ENCODE peak calls at places on chromosomes 12 and 14, in eight cellular contexts. S is GM23248, O is mammary epithelial cell, P is brain microvascular endothelial cell, A is endodermal cell, Z is fibroblast of the aortic adventitia, T is lung, F is colonic mucosa. V is an unnamed sample.

GRCh38 chr14:68598621-68599447 is 194.0 kb downstream of the ZFP36L1 start:
- DNase-seq in F (peak; percentile 72), T (peak; percentile 69), P (peak; percentile 84), S (peak; percentile 79), O (peak; percentile 94), Z (peak; percentile 96), A (no peak), V (peak; percentile 37)

GRCh38 chr12:49347307-49348237 is 884 bp downstream of the DNAJC22 start:
- DNase-seq in A (peak; percentile 98), O (no peak), Z (peak; percentile 70), T (peak; percentile 70), P (peak; percentile 82), S (peak; percentile 84), F (peak; percentile 93), V (no peak)

GRCh38 chr12:2776129-2776806 is 18.5 kb upstream of the FKBP4 start:
- DNase-seq in P (no peak), Z (no peak), S (no peak), F (no peak), T (no peak), O (no peak), A (no peak), V (no peak)

GRCh38 chr12:114967187-114967586 is 283.2 kb upstream of the TBX3 start:
- DNase-seq in Z (no peak), F (no peak), A (peak; percentile 54), T (no peak), S (no peak), O (no peak), P (no peak), V (no peak)

GRCh38 chr12:121465921-121466799 is 66.2 kb downstream of the RNF34 start:
- DNase-seq in Z (no peak), S (peak; percentile 57), T (no peak), P (no peak), A (peak; percentile 77), O (peak; percentile 19), F (no peak), V (no peak)

GRCh38 chr12:49730568-49731101 is 10.7 kb upstream of the TMBIM6 start:
- DNase-seq in S (peak; percentile 52), F (no peak), A (no peak), P (no peak), O (no peak), T (no peak), Z (peak; percentile 39), V (no peak)

GRCh38 chr12:6684609-6685008 is 4.6 kb downstream of the ZNF384 start:
- DNase-seq in F (peak; percentile 49), S (peak; percentile 59), O (no peak), Z (no peak), P (no peak), A (peak; percentile 74), T (no peak), V (no peak)

GRCh38 chr12:18752280-18752920 is 14.5 kb downstream of the CAPZA3 start:
- DNase-seq in T (no peak), S (peak; percentile 90), P (peak; percentile 97), O (no peak), Z (peak; percentile 98), A (peak; percentile 96), F (no peak), V (peak; percentile 89)

GRCh38 chr12:15701212-15701611 is 88.0 kb downstream of the EPS8 start:
- DNase-seq in F (no peak), P (peak; percentile 46), T (no peak), A (no peak), O (peak; percentile 52), Z (peak; percentile 50), S (peak; percentile 67), V (no peak)

GRCh38 chr14:30558675-30559555 is at the start of gene G2E3:
- DNase-seq in F (peak; percentile 95), T (peak; percentile 91), P (peak; percentile 74), O (peak; percentile 80), A (peak; percentile 95), S (peak; percentile 95), Z (peak; percentile 80), V (no peak)

GRCh38 chr12:46209914-46210834 is 58.7 kb downstream of the SLC38A1 start:
- DNase-seq in P (no peak), S (no peak), T (peak; percentile 69), O (peak; percentile 96), F (peak; percentile 35), Z (peak; percentile 49), A (peak; percentile 57), V (no peak)

GRCh38 chr12:89707623-89707991 is 1.0 kb downstream of the ATP2B1 start:
- DNase-seq in S (peak; percentile 44), O (peak; percentile 14), Z (no peak), A (peak; percentile 88), P (no peak), T (no peak), F (peak; percentile 35), V (no peak)

GRCh38 chr14:70663707-70664179 is 22.0 kb downstream of the TTC9 start:
- DNase-seq in O (no peak), S (peak; percentile 55), Z (peak; percentile 32), T (no peak), A (no peak), P (no peak), F (no peak), V (peak; percentile 4)

GRCh38 chr14:70666364-70666691 is 24.6 kb downstream of the TTC9 start:
- DNase-seq in O (no peak), A (no peak), P (no peak), Z (no peak), F (no peak), S (peak; percentile 10), T (no peak), V (no peak)

GRCh38 chr14:70662816-70663215 is 21.1 kb downstream of the TTC9 start:
- DNase-seq in S (no peak), T (no peak), Z (no peak), P (no peak), A (no peak), O (no peak), F (no peak), V (no peak)

GRCh38 chr14:70665448-70666363 is 24.0 kb downstream of the TTC9 start:
- DNase-seq in F (peak; percentile 81), O (peak; percentile 79), S (peak; percentile 49), A (peak; percentile 72), T (peak; percentile 78), Z (no peak), P (no peak), V (no peak)

DNA sequence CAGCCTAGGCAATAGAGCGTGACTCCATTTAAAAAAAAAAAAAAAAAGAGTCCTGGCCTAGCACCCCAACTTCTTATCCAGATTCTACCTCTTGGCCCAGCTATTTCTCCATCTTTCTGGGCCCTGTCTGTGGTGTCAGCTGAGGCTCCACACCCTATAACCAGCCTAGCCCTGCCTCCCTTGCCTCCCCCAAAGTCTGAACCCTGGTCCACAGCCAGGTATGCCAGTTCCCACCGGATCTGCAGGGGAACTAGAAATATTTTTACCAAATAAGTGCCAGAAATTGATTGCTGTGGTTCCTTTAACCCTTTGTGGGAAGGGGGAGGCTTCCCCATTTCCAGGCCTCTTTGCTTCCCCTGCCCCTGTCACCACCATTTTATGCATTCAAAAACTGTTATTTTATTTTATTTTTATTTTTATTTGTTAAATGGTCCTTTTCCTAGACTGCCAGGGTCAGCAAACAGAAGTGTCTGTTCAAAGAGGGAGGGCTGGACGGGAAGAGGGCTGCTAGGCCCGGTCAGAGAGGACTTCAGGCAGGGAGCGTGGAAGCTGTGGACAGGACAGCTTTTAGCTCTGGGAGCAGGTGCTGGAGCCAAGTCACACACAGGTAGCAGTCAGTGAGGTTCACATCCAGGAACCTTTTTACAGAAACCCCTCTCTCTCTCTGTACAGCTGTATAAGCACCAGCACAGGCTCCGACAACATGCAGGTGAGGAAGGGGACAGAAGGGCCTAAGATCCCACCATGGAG is 23.2 kb downstream of the TTC9 start:
- DNase-seq in T (no peak), P (no peak), A (no peak), O (no peak), F (no peak), Z (no peak), S (no peak), V (no peak)
- H3K4me3 ChIP-seq in T (no peak overlapping the region), P (no peak overlapping the region), A (no peak overlapping the region), O (no peak overlapping the region), F (no peak overlapping the region), Z (no peak overlapping the region), S (no peak overlapping the region), V (no peak overlapping the region)

DNA sequence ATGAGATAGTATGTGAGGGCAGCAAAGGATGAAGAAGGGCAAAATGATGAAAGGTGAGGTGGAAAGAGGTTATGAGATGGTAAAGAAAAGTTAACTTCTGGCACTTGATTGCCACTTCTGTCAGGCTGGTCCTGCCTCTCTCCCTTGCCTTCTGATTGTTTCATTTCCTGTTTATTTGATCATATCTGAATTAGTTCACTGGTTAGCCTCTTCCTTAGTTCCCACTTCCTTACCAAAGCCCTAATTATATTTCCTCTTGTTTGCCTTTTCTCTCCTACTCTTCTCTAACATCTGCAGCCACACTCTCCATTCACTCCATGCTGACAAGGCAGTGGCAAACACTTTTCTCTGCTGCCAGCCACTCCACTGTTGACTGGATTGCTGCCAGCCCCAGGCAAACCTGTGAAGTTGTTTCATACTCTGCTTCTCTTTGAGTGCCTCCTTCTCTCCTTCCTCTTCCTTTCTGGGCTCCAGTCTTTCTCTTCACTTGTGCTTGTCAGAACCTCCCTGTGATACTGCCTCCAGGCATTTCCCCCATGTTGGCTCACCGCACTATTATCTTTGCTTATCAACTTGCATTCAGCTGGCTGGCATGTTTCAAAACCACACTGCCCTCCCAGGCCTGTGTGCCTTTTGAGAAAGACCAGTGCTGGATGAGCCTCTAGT is 8.1 kb downstream of the PNP start:
- DNase-seq in P (peak; percentile 83), F (no peak), O (peak; percentile 44), T (peak; percentile 64), A (no peak), S (peak; percentile 39), Z (peak; percentile 92), V (no peak)
- H3K4me3 ChIP-seq in P (no peak overlapping the region), F (no peak overlapping the region), O (no peak overlapping the region), T (no peak overlapping the region), A (no peak overlapping the region), S (no peak overlapping the region), Z (no peak overlapping the region), V (no peak overlapping the region)

DNA sequence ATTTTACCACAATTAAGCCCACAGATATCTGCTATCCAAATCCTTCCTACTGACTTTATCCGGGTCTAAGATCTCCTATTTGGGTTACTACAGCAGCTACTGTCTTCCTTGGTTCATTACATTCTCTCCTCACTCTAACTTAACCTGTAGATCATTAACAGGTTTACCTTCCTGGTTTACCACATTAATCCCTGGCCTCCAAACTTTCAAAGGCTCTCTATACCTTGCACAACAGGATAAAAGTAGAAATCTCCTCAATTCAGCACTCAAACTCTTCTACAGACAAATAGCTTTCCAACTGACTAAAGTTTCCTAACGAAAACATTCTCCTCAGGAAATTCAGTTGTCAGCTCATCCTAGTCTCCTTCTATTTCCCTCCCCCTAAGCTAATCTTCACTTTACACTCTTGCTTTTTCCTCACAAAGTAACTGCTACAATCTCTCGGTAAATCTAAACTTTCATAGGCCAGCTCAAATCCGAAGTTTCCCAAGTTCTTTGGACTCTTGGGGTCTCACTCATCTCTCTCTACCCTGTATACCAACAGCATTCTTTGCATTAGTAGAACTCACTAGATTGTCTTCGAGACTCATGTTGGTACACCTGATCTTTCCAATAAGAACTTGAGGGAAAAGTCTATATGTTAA is 2.7 kb downstream of the BTBD7 start:
- DNase-seq in O (no peak), P (no peak), Z (no peak), A (no peak), F (no peak), T (no peak), S (no peak), V (no peak)
- H3K4me3 ChIP-seq in O (no peak overlapping the region), P (no peak overlapping the region), Z (no peak overlapping the region), A (peak overlapping the region; percentile 88), F (no peak overlapping the region), T (no peak overlapping the region), S (no peak overlapping the region), V (no peak overlapping the region)

GRCh38 chr14:61343991-61344405 is 22.6 kb downstream of the PRKCH start:
- DNase-seq in T (no peak), A (no peak), Z (no peak), F (no peak), O (no peak), P (no peak), S (no peak), V (no peak)
- H3K4me3 ChIP-seq in T (no peak overlapping the region), A (no peak overlapping the region), Z (no peak overlapping the region), F (no peak overlapping the region), O (no peak overlapping the region), P (no peak overlapping the region), S (no peak overlapping the region), V (no peak overlapping the region)